ENCODE peak calls at places on chromosomes 3 and 15, in four cellular contexts. One of them, this sample, is unnamed.

GRCh38 chr3:31776016-31776415 is 205.0 kb downstream of the OSBPL10 start:
- DNase-seq in neural progenitor cell: no peak
- DNase-seq in HCT116: no peak
- DNase-seq in IMR-90: no peak
- DNase-seq in this sample: no peak

GRCh38 chr15:78853500-78853899 is 19.2 kb upstream of the MORF4L1 start:
- DNase-seq in neural progenitor cell: no peak
- DNase-seq in IMR-90: no peak
- DNase-seq in HCT116: no peak
- DNase-seq in this sample: no peak

GRCh38 chr15:23482764-23483489 is 35.9 kb upstream of the GOLGA6L2 start:
- DNase-seq in HCT116: no peak
- DNase-seq in neural progenitor cell: no peak
- DNase-seq in IMR-90: no peak
- DNase-seq in this sample: no peak

GRCh38 chr3:123499316-123499715 is 50.4 kb upstream of the ADCY5 start:
- DNase-seq in IMR-90: peak; percentile 86
- DNase-seq in neural progenitor cell: no peak
- DNase-seq in HCT116: no peak
- DNase-seq in this sample: peak; percentile 77

GRCh38 chr3:128369881-128370642 is 96.6 kb downstream of the DNAJB8 start:
- DNase-seq in IMR-90: no peak
- DNase-seq in HCT116: no peak
- DNase-seq in neural progenitor cell: no peak
- DNase-seq in this sample: no peak

GRCh38 chr3:101861212-101861977 is 12.1 kb downstream of the NFKBIZ start:
- DNase-seq in IMR-90: peak; percentile 56
- DNase-seq in HCT116: no peak
- DNase-seq in neural progenitor cell: no peak
- DNase-seq in this sample: no peak

GRCh38 chr3:100039075-100039474 is 75.2 kb downstream of the FILIP1L start:
- DNase-seq in HCT116: no peak
- DNase-seq in neural progenitor cell: no peak
- DNase-seq in IMR-90: no peak
- DNase-seq in this sample: no peak

GRCh38 chr15:80507638-80508316 is 103.6 kb downstream of the ARNT2 start:
- DNase-seq in IMR-90: peak; percentile 96
- DNase-seq in neural progenitor cell: no peak
- DNase-seq in HCT116: no peak
- DNase-seq in this sample: peak; percentile 95

GRCh38 chr3:116140100-116140689 is 305.1 kb downstream of the LSAMP start:
- DNase-seq in neural progenitor cell: peak; percentile 26
- DNase-seq in HCT116: peak; percentile 12
- DNase-seq in IMR-90: peak; percentile 47
- DNase-seq in this sample: peak; percentile 72

GRCh38 chr3:142981108-142981507 is 17.6 kb upstream of the PAQR9 start:
- DNase-seq in HCT116: no peak
- DNase-seq in IMR-90: no peak
- DNase-seq in neural progenitor cell: peak; percentile 33
- DNase-seq in this sample: no peak

GRCh38 chr15:78444255-78444654 is 6.2 kb downstream of the IREB2 start:
- DNase-seq in IMR-90: no peak
- DNase-seq in neural progenitor cell: no peak
- DNase-seq in HCT116: no peak
- DNase-seq in this sample: no peak

GRCh38 chr15:57867970-57868791 is 161.7 kb downstream of the POLR2M start:
- DNase-seq in IMR-90: no peak
- DNase-seq in neural progenitor cell: no peak
- DNase-seq in HCT116: no peak
- DNase-seq in this sample: no peak

GRCh38 chr15:58501636-58502178 is 69.9 kb downstream of the LIPC start:
- DNase-seq in neural progenitor cell: no peak
- DNase-seq in IMR-90: no peak
- DNase-seq in HCT116: no peak
- DNase-seq in this sample: peak; percentile 60

GRCh38 chr15:64665179-64665578 is 110.2 kb downstream of the RBPMS2 start:
- DNase-seq in neural progenitor cell: no peak
- DNase-seq in HCT116: no peak
- DNase-seq in IMR-90: no peak
- DNase-seq in this sample: no peak

GRCh38 chr3:98630416-98630815 is 37.0 kb upstream of the CPOX start:
- DNase-seq in HCT116: no peak
- DNase-seq in IMR-90: no peak
- DNase-seq in neural progenitor cell: peak; percentile 57
- DNase-seq in this sample: no peak

GRCh38 chr3:177760803-177761202 is 563.5 kb upstream of the TBL1XR1 start:
- DNase-seq in HCT116: no peak
- DNase-seq in neural progenitor cell: no peak
- DNase-seq in IMR-90: peak; percentile 40
- DNase-seq in this sample: peak; percentile 88

GRCh38 chr3:182052360-182052759 is 340.6 kb downstream of the SOX2 start:
- DNase-seq in IMR-90: no peak
- DNase-seq in neural progenitor cell: no peak
- DNase-seq in HCT116: no peak
- DNase-seq in this sample: no peak

GRCh38 chr15:60916674-60917468 is 312.2 kb downstream of the RORA start:
- DNase-seq in IMR-90: peak; percentile 85
- DNase-seq in neural progenitor cell: peak; percentile 90
- DNase-seq in HCT116: peak; percentile 48
- DNase-seq in this sample: peak; percentile 86

GRCh38 chr3:126485956-126486884 is 10.5 kb upstream of the ZXDC start:
- DNase-seq in HCT116: no peak
- DNase-seq in neural progenitor cell: no peak
- DNase-seq in IMR-90: no peak
- DNase-seq in this sample: no peak

GRCh38 chr15:57610130-57610529 is 18.4 kb downstream of the MYZAP start:
- DNase-seq in IMR-90: peak; percentile 50
- DNase-seq in neural progenitor cell: no peak
- DNase-seq in HCT116: peak; percentile 36
- DNase-seq in this sample: peak; percentile 67

GRCh38 chr3:139770577-139770976 is 92.8 kb upstream of the NMNAT3 start:
- DNase-seq in HCT116: no peak
- DNase-seq in IMR-90: no peak
- DNase-seq in neural progenitor cell: no peak
- DNase-seq in this sample: no peak

GRCh38 chr15:33795076-33795475 is 173.2 kb upstream of the CHRM5 start:
- DNase-seq in IMR-90: no peak
- DNase-seq in HCT116: no peak
- DNase-seq in neural progenitor cell: no peak
- DNase-seq in this sample: no peak

GRCh38 chr15:72034859-72035650 is 82.9 kb downstream of the MYO9A start:
- DNase-seq in neural progenitor cell: no peak
- DNase-seq in HCT116: no peak
- DNase-seq in IMR-90: peak; percentile 54
- DNase-seq in this sample: no peak

GRCh38 chr15:100627789-100628395 is 25.5 kb downstream of the ASB7 start:
- DNase-seq in IMR-90: peak; percentile 82
- DNase-seq in neural progenitor cell: peak; percentile 67
- DNase-seq in HCT116: peak; percentile 69
- DNase-seq in this sample: peak; percentile 71

GRCh38 chr15:33584797-33585196 is 274.0 kb downstream of the RYR3 start:
- DNase-seq in IMR-90: peak; percentile 12
- DNase-seq in neural progenitor cell: no peak
- DNase-seq in HCT116: no peak
- DNase-seq in this sample: peak; percentile 6

GRCh38 chr3:138124689-138125420 is 7.3 kb downstream of the A4GNT start:
- DNase-seq in IMR-90: peak; percentile 80
- DNase-seq in neural progenitor cell: no peak
- DNase-seq in HCT116: no peak
- DNase-seq in this sample: peak; percentile 58

GRCh38 chr15:39860200-39860599 is 59.9 kb downstream of the GPR176 start:
- DNase-seq in HCT116: no peak
- DNase-seq in IMR-90: peak; percentile 31
- DNase-seq in neural progenitor cell: no peak
- DNase-seq in this sample: no peak

GRCh38 chr3:9600597-9600996 is 47.0 kb upstream of the LHFPL4 start:
- DNase-seq in neural progenitor cell: no peak
- DNase-seq in HCT116: no peak
- DNase-seq in IMR-90: no peak
- DNase-seq in this sample: peak; percentile 6

GRCh38 chr3:42515391-42515916 is 13.0 kb downstream of the VIPR1 start:
- DNase-seq in IMR-90: no peak
- DNase-seq in HCT116: no peak
- DNase-seq in neural progenitor cell: no peak
- DNase-seq in this sample: no peak

GRCh38 chr3:48258530-48258929 is 17.6 kb downstream of the ZNF589 start:
- DNase-seq in HCT116: no peak
- DNase-seq in neural progenitor cell: no peak
- DNase-seq in IMR-90: no peak
- DNase-seq in this sample: no peak

GRCh38 chr15:40746916-40747418 is 8.1 kb downstream of the RMDN3 start:
- DNase-seq in IMR-90: peak; percentile 40
- DNase-seq in HCT116: no peak
- DNase-seq in neural progenitor cell: no peak
- DNase-seq in this sample: no peak

GRCh38 chr3:136350132-136350531 is 100.0 kb downstream of the PCCB start:
- DNase-seq in HCT116: no peak
- DNase-seq in neural progenitor cell: no peak
- DNase-seq in IMR-90: peak; percentile 98
- DNase-seq in this sample: peak; percentile 93

GRCh38 chr15:57323806-57324589 is 52.3 kb upstream of the CGNL1 start:
- DNase-seq in IMR-90: peak; percentile 60
- DNase-seq in HCT116: peak; percentile 90
- DNase-seq in neural progenitor cell: peak; percentile 57
- DNase-seq in this sample: peak; percentile 63

GRCh38 chr15:72306211-72306785 is 13.7 kb downstream of the CELF6 start:
- DNase-seq in IMR-90: peak; percentile 32
- DNase-seq in neural progenitor cell: peak; percentile 76
- DNase-seq in HCT116: no peak
- DNase-seq in this sample: peak; percentile 40

GRCh38 chr15:38084289-38084688 is 149.8 kb downstream of the TMCO5A start:
- DNase-seq in neural progenitor cell: no peak
- DNase-seq in IMR-90: peak; percentile 48
- DNase-seq in HCT116: no peak
- DNase-seq in this sample: peak; percentile 77

GRCh38 chr15:67550522-67550921 is 8.0 kb downstream of the MAP2K5 start:
- DNase-seq in IMR-90: peak; percentile 34
- DNase-seq in neural progenitor cell: no peak
- DNase-seq in HCT116: no peak
- DNase-seq in this sample: no peak

GRCh38 chr3:150681037-150681436 is 22.7 kb downstream of the ERICH6 start:
- DNase-seq in neural progenitor cell: no peak
- DNase-seq in HCT116: no peak
- DNase-seq in IMR-90: no peak
- DNase-seq in this sample: no peak

GRCh38 chr15:71115567-71116351 is 488 bp downstream of the THSD4 start:
- DNase-seq in neural progenitor cell: peak; percentile 75
- DNase-seq in IMR-90: peak; percentile 58
- DNase-seq in HCT116: no peak
- DNase-seq in this sample: peak; percentile 59

GRCh38 chr15:62453979-62454378 is 288.9 kb upstream of the C2CD4B start:
- DNase-seq in IMR-90: peak; percentile 80
- DNase-seq in neural progenitor cell: no peak
- DNase-seq in HCT116: no peak
- DNase-seq in this sample: peak; percentile 72

GRCh38 chr3:194355379-194355778 is 4.3 kb upstream of the CPN2 start:
- DNase-seq in neural progenitor cell: no peak
- DNase-seq in IMR-90: no peak
- DNase-seq in HCT116: no peak
- DNase-seq in this sample: no peak
- H3K4me1 ChIP-seq in neural progenitor cell: peaks cover 14% of the 10 kb centered on the region
- H3K4me1 ChIP-seq in IMR-90: peaks cover 1% of the 10 kb centered on the region
- H3K4me1 ChIP-seq in HCT116: peaks cover 11% of the 10 kb centered on the region
- H3K4me1 ChIP-seq in this sample: no peaks in the 10 kb centered on the region

DNA sequence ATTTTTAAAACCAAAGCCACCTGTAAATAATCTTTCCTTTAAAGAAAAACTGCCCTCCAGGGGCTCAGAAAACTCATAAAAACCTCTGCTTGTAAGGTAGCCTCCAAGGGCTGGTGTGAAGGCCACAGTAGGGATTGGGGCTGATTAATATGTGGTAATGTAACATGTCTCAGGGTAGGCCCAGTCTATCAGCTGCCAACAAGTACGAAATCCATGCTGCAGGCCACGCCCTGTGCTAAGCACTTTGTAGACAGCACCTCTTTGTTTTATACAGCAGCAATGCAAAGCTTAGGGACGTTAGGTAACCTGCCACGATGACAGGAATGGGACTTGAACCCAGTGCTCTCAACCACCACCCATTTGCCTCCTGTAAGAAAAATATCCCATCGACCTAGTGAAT is 65.6 kb upstream of the PRICKLE2 start:
- DNase-seq in HCT116: no peak
- DNase-seq in IMR-90: no peak
- DNase-seq in neural progenitor cell: no peak
- DNase-seq in this sample: peak; percentile 37
- H3K9ac ChIP-seq in HCT116: no peak overlapping the region
- H3K9ac ChIP-seq in IMR-90: no peak overlapping the region
- H3K9ac ChIP-seq in neural progenitor cell: no peak overlapping the region
- H3K9ac ChIP-seq in this sample: no peak overlapping the region

GRCh38 chr3:14703791-14704190 is 28.9 kb downstream of the C3orf20 start:
- DNase-seq in HCT116: no peak
- DNase-seq in IMR-90: no peak
- DNase-seq in neural progenitor cell: no peak
- DNase-seq in this sample: no peak
- H3K4me1 ChIP-seq in HCT116: no peaks in the 10 kb centered on the region
- H3K4me1 ChIP-seq in IMR-90: no peaks in the 10 kb centered on the region
- H3K4me1 ChIP-seq in neural progenitor cell: no peaks in the 10 kb centered on the region
- H3K4me1 ChIP-seq in this sample: no peaks in the 10 kb centered on the region

GRCh38 chr3:13325892-13326443 is 94.2 kb downstream of the NUP210 start:
- DNase-seq in neural progenitor cell: no peak
- DNase-seq in HCT116: no peak
- DNase-seq in IMR-90: no peak
- DNase-seq in this sample: no peak

GRCh38 chr3:13325092-13325491 is 95.0 kb downstream of the NUP210 start:
- DNase-seq in IMR-90: no peak
- DNase-seq in HCT116: no peak
- DNase-seq in neural progenitor cell: no peak
- DNase-seq in this sample: no peak

GRCh38 chr3:13319821-13320220 is 100.3 kb downstream of the NUP210 start:
- DNase-seq in HCT116: no peak
- DNase-seq in neural progenitor cell: no peak
- DNase-seq in IMR-90: no peak
- DNase-seq in this sample: no peak

GRCh38 chr3:13318626-13319470 is 101.3 kb downstream of the NUP210 start:
- DNase-seq in HCT116: no peak
- DNase-seq in IMR-90: no peak
- DNase-seq in neural progenitor cell: no peak
- DNase-seq in this sample: no peak

DNA sequence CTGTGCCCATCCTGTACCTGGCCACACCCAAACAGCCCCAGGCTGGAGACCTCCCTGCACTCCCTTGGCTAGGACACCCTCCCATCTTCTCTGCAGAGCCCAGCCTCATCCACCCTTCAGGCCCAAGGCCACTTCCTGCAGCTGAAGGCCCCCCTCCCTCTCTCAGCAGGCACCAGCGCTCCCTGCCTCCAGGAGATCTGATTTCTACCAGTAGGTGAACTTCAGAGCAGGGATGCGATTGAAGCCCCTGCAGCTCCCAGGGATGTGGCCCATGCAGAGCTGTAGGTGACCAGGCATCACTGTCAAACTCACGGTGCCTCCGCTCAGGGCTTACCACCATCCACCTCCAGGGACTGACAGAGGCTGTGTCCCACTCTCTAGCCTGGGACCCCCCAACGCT is 96.3 kb downstream of the NUP210 start:
- DNase-seq in HCT116: no peak
- DNase-seq in IMR-90: no peak
- DNase-seq in neural progenitor cell: no peak
- DNase-seq in this sample: no peak
- H3K9ac ChIP-seq in HCT116: no peak overlapping the region
- H3K9ac ChIP-seq in IMR-90: no peak overlapping the region
- H3K9ac ChIP-seq in neural progenitor cell: no peak overlapping the region
- H3K9ac ChIP-seq in this sample: no peak overlapping the region

GRCh38 chr3:66465034-66465433 is 35.8 kb downstream of the LRIG1 start:
- DNase-seq in HCT116: no peak
- DNase-seq in IMR-90: no peak
- DNase-seq in neural progenitor cell: no peak
- DNase-seq in this sample: peak; percentile 43
- H3K4me1 ChIP-seq in HCT116: no peaks in the 10 kb centered on the region
- H3K4me1 ChIP-seq in IMR-90: peaks cover 17% of the 10 kb centered on the region
- H3K4me1 ChIP-seq in neural progenitor cell: peaks cover 49% of the 10 kb centered on the region
- H3K4me1 ChIP-seq in this sample: peaks cover 7% of the 10 kb centered on the region

This sample was measured in fibroblast of lung.